ENCODE peak calls at places on chromosomes 5 and 9, in seven cellular contexts. Y, A, G, L, U, T and M are unnamed samples.

GRCh38 chr5:156687514-156687913 is 162.6 kb upstream of the PPP1R2B start:
- DNase-seq in U (no peak), L (no peak), G (no peak), T (no peak), A (no peak), Y (no peak), M (no peak)

GRCh38 chr9:96031962-96032534 is 156.6 kb downstream of the ERCC6L2 start:
- DNase-seq in A (no peak), G (no peak), U (no peak), T (no peak), Y (no peak), L (no peak), M (no peak)

GRCh38 chr5:74594172-74595040 is 46.1 kb downstream of the ENC1 start:
- DNase-seq in Y (no peak), L (no peak), A (no peak), T (no peak), G (no peak), U (no peak), M (no peak)

GRCh38 chr9:109349431-109349846 is 28.6 kb upstream of the EPB41L4B start:
- DNase-seq in Y (no peak), T (no peak), U (peak), A (no peak), G (no peak), L (no peak), M (no peak)

GRCh38 chr5:120465281-120465961 is 1.3 kb downstream of the PRR16 start:
- DNase-seq in G (no peak), T (peak), U (peak), A (peak), Y (peak), L (no peak), M (no peak)

GRCh38 chr9:88451160-88451559 is 62.9 kb downstream of the SPIN1 start:
- DNase-seq in T (no peak), A (no peak), U (no peak), Y (no peak), L (no peak), G (no peak), M (no peak)

GRCh38 chr9:91837982-91838731 is 111.9 kb downstream of the ROR2 start:
- DNase-seq in A (no peak), U (no peak), Y (peak), L (no peak), G (no peak), T (peak), M (no peak)

GRCh38 chr5:181056431-181056830 is 16.4 kb downstream of the BTNL9 start:
- DNase-seq in A (no peak), T (no peak), L (no peak), G (no peak), U (no peak), Y (no peak), M (no peak)

GRCh38 chr9:106846847-106847246 is 16.1 kb upstream of the ZNF462 start:
- DNase-seq in Y (no peak), A (no peak), L (no peak), G (no peak), U (no peak), T (no peak), M (no peak)

GRCh38 chr5:110258460-110258859 is 468.0 kb downstream of the TMEM232 start:
- DNase-seq in T (no peak), A (no peak), U (peak), G (no peak), L (no peak), Y (no peak), M (no peak)

GRCh38 chr5:76953551-76954382 is 922 bp downstream of the CRHBP start:
- DNase-seq in U (no peak), A (no peak), Y (no peak), T (peak), L (no peak), G (no peak), M (no peak)

GRCh38 chr5:79193643-79194042 is 42.3 kb upstream of the JMY start:
- DNase-seq in T (no peak), U (no peak), G (no peak), Y (no peak), A (no peak), L (peak), M (no peak)

GRCh38 chr9:134318481-134318891 is 7.8 kb upstream of the RXRA start:
- DNase-seq in U (no peak), T (no peak), G (no peak), A (no peak), L (no peak), Y (peak), M (no peak)

GRCh38 chr5:78691073-78691960 is 42.7 kb upstream of the LHFPL2 start:
- DNase-seq in U (no peak), L (no peak), G (no peak), A (no peak), T (no peak), Y (no peak), M (no peak)

GRCh38 chr9:137700911-137701310 is 82.1 kb downstream of the EHMT1 start:
- DNase-seq in U (no peak), L (no peak), A (no peak), T (no peak), Y (no peak), G (no peak), M (no peak)

GRCh38 chr5:116395178-116395577 is 179.4 kb downstream of the SEMA6A start:
- DNase-seq in Y (no peak), G (no peak), U (no peak), T (no peak), A (no peak), L (no peak), M (no peak)

GRCh38 chr5:95332179-95332578 is 47.3 kb upstream of the MCTP1 start:
- DNase-seq in A (no peak), Y (no peak), G (no peak), T (no peak), L (no peak), U (no peak), M (no peak)

GRCh38 chr9:79570449-79571308 is 1.1 kb upstream of the TLE4 start:
- DNase-seq in U (peak), T (peak), L (peak), A (peak), G (no peak), Y (peak), M (no peak)

GRCh38 chr9:5438301-5439162 is 807 bp upstream of the PLGRKT start:
- DNase-seq in L (no peak), G (no peak), A (no peak), T (no peak), Y (no peak), U (no peak), M (no peak)

GRCh38 chr9:109780453-109781033 is 545 bp downstream of the PALM2AKAP2 start:
- DNase-seq in L (no peak), A (no peak), G (no peak), Y (no peak), T (no peak), U (no peak), M (no peak)

GRCh38 chr5:77859306-77859705 is 83.2 kb upstream of the TBCA start:
- DNase-seq in T (no peak), L (no peak), U (no peak), G (no peak), Y (no peak), A (no peak), M (no peak)

GRCh38 chr5:60856059-60856458 is 12.0 kb upstream of the ELOVL7 start:
- DNase-seq in A (no peak), T (no peak), U (no peak), Y (no peak), G (no peak), L (no peak), M (peak)

GRCh38 chr5:95285406-95285761 is 490 bp upstream of the MCTP1 start:
- DNase-seq in L (no peak), T (peak), A (no peak), G (no peak), Y (no peak), U (no peak), M (no peak)